ENCODE peak calls at places on chromosomes 11 and 22, in six cellular contexts. P is CD4-positive, alpha-beta T cell; B is PC-3; I is body of pancreas; G is CD8-positive, alpha-beta T cell; L is OCI-LY7. W is an unnamed sample.

GRCh38 chr11:2220173-2220771 is 48.7 kb upstream of the TH start:
- DNase-seq in B (no peak), P (no peak), I (no peak), G (no peak), L (no peak), W (no peak)

GRCh38 chr11:92893276-92893675 is 76.2 kb upstream of the MTNR1B start:
- DNase-seq in B (no peak), P (no peak), I (no peak), G (no peak), L (no peak), W (no peak)

GRCh38 chr22:30198152-30198845 is 48.3 kb downstream of the LIF start:
- DNase-seq in P (no peak), I (no peak), B (no peak), L (no peak), G (no peak), W (no peak)

GRCh38 chr11:123251656-123252344 is 56.8 kb upstream of the CLMP start:
- DNase-seq in P (no peak), I (peak; percentile 20), L (no peak), B (no peak), G (no peak), W (no peak)

GRCh38 chr11:17413414-17414316 is 25.2 kb upstream of the KCNJ11 start:
- DNase-seq in B (no peak), L (no peak), I (peak; percentile 95), G (no peak), P (no peak), W (no peak)

GRCh38 chr22:36823177-36823839 is 6.5 kb upstream of the PVALB start:
- DNase-seq in P (no peak), L (no peak), B (no peak), G (no peak), I (no peak), W (no peak)

GRCh38 chr11:57131080-57131790 is 50.5 kb upstream of the LRRC55 start:
- DNase-seq in P (no peak), I (peak; percentile 29), L (no peak), G (no peak), B (peak; percentile 65), W (peak; percentile 33)

GRCh38 chr11:9091044-9091936 is at the start of gene SCUBE2:
- DNase-seq in I (no peak), B (no peak), G (no peak), P (no peak), L (no peak), W (no peak)

GRCh38 chr11:14953904-14954303 is 18.2 kb downstream of the CALCA start:
- DNase-seq in P (no peak), B (no peak), G (no peak), I (no peak), L (no peak), W (no peak)

GRCh38 chr22:26416670-26417270 is 12.3 kb upstream of the ASPHD2 start:
- DNase-seq in P (no peak), G (no peak), L (no peak), I (no peak), B (peak; percentile 77), W (no peak)

GRCh38 chr11:71947498-71947897 is 18.7 kb downstream of the RNF121 start:
- DNase-seq in I (no peak), G (no peak), P (no peak), B (no peak), L (no peak), W (no peak)

GRCh38 chr22:47174671-47175111 is 412.2 kb downstream of the TBC1D22A start:
- DNase-seq in G (no peak), L (no peak), P (no peak), B (no peak), I (no peak), W (no peak)

GRCh38 chr22:19974935-19975706 is 33.5 kb upstream of the TXNRD2 start:
- DNase-seq in I (no peak), L (peak; percentile 52), B (peak; percentile 9), P (no peak), G (no peak), W (no peak)

GRCh38 chr11:65491614-65492386 is 7.0 kb upstream of the MALAT1 start:
- DNase-seq in B (peak; percentile 94), P (no peak), L (peak; percentile 64), I (peak; percentile 77), G (no peak), W (no peak)

GRCh38 chr11:64863381-64864060 is 14.9 kb downstream of the EHD1 start:
- DNase-seq in G (no peak), I (no peak), P (no peak), L (no peak), B (no peak), W (no peak)

GRCh38 chr11:34411786-34412185 is 26.9 kb upstream of the CAT start:
- DNase-seq in P (no peak), I (no peak), G (no peak), L (no peak), B (peak; percentile 60), W (no peak)

GRCh38 chr11:74282863-74283484 is 28.5 kb downstream of the P4HA3 start:
- DNase-seq in B (no peak), I (no peak), G (no peak), P (no peak), L (no peak), W (no peak)

GRCh38 chr11:107282195-107282594 is 175.4 kb downstream of the CWF19L2 start:
- DNase-seq in G (no peak), B (no peak), I (no peak), P (no peak), L (no peak), W (no peak)
- TF ChIP-seq CTCF in G (no peak), B (no peak), I (no peak), P (no peak), L (no peak), W (no peak)

DNA sequence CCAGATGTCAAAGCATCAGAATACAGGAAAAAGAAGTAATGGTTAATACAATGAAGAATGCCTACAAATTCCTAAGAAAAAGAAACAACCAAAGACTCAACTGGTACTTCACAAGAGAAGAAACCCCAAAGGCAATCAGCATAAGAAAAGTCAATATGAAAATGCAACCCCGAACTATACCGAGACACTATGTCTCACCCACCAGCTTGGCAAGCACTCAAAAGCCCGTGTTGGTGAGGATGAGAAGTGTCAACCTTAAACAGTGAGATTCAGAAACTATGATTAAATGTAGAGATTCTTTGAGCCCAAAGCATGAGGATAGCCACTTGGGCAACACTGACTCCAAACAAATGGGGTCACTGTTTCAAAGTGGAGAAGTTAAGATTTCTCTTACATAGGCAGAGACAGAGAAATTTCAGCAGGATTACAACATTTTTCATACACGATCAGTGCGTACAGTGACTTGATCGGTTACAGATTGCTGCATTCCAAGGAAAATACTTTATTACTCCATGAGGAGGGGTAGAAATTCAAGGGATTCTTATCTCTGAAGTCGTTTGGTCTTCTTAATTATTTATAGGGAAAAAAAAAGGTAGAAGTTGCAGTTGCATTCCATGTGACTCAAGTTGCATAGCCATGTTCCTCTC is 10.9 kb upstream of the SMIM38 start:
- DNase-seq in I (no peak), P (no peak), L (no peak), G (no peak), B (no peak), W (no peak)
- TF ChIP-seq CTCF in I (no peak), P (no peak), L (no peak), G (no peak), B (no peak), W (no peak)

DNA sequence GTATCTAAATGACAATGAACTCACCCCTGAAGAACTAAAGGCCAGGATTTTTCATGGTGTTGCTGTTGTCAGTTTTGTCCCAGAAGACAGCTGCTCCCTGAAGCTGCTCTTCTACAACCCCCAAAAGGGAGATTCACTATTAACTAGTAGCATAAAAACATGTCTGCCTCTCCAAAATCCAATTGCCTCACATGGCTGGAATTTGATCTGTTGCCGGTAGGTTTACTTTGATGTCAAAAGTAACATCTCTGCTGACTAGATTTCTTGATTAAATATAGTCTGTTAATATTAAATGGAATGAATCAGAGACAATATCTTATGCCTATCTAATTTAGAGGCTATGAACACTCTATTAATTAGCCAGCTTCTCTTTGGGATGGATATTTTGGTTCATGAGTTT is 425.4 kb downstream of the ETS1 start:
- DNase-seq in G (no peak), B (no peak), L (no peak), P (no peak), I (no peak), W (no peak)
- TF ChIP-seq CTCF in G (no peak), B (no peak), L (no peak), P (no peak), I (no peak), W (no peak)

GRCh38 chr11:6238902-6239301 is at the start of gene CNGA4:
- DNase-seq in L (peak; percentile 19), G (no peak), P (no peak), I (no peak), B (no peak), W (no peak)
- TF ChIP-seq CTCF in L (no peak), G (no peak), P (no peak), I (no peak), B (no peak), W (no peak)

GRCh38 chr11:59200421-59200746 is 12.3 kb downstream of the MPEG1 start:
- DNase-seq in G (no peak), I (no peak), B (no peak), P (no peak), L (no peak), W (no peak)

GRCh38 chr11:59199546-59200420 is 12.9 kb downstream of the MPEG1 start:
- DNase-seq in B (no peak), I (no peak), P (no peak), G (no peak), L (no peak), W (no peak)

GRCh38 chr11:59204736-59205135 is 8.0 kb downstream of the MPEG1 start:
- DNase-seq in G (no peak), P (no peak), I (no peak), L (no peak), B (no peak), W (no peak)

GRCh38 chr11:59197990-59198389 is 14.7 kb downstream of the MPEG1 start:
- DNase-seq in I (peak; percentile 61), P (no peak), L (no peak), G (no peak), B (no peak), W (no peak)

DNA sequence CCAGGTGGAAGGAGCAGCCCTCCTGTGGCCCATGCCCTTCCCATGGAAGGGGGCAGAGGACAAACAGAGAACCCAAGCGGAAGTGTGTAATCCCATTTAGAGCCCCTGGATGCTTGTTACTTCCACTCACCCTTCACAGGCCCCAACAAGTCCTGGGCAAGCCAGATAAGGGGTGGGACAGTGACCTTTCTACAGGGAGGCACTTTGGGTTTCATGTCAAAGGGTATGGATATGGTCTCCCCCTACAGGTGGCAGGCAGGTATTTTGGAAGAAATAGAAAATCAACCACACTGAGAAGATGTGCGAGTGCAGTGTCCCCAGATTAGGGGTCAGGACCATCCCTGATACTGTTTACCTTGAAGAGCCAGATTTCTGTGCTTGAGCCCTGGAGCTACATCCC is 11.4 kb downstream of the MPEG1 start:
- DNase-seq in P (no peak), G (no peak), B (peak; percentile 11), I (no peak), L (peak; percentile 20), W (no peak)
- TF ChIP-seq CTCF in P (no peak), G (no peak), B (peak; percentile 71), I (no peak), L (peak; percentile 69), W (peak; percentile 44)

DNA sequence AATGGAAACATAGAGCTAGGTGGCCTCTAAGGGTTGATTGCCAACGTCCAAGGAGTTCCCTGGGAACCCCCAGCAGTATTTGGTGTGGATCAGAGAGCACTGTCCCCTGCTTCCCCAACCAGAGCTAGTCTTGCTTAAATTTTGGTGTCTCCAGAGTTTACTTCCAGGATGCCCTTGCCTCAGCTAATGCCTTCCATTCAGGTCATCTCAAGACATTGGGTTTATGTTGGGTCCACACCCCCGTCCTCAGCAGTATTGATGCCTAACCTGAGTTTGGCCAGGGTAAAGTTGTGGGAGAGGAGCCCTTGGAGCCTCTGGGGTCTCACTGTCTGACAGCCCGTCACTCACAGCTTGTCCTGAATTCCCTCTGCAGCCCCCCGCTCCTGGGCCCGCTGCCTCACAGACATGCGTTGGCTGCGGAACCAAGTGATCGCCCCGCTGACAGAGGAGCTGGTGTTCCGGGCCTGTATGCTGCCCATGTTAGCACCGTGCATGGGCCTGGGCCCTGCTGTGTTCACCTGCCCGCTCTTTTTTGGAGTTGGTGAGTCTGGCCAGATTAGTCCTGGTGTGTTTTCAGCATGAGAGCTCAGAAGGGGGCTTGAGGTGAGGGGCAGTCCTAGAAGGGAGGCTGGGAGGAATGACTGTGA is 1.4 kb downstream of the RCE1 start:
- DNase-seq in I (peak; percentile 15), B (no peak), L (no peak), P (no peak), G (no peak), W (no peak)
- TF ChIP-seq CTCF in I (no peak), B (no peak), L (no peak), P (no peak), G (no peak), W (no peak)